ENCODE peak calls at places on chromosomes 4 and X, in four cellular contexts. I is brain microvascular endothelial cell, J is right atrium auricular region, E is ovary. Y is an unnamed sample.

GRCh38 chr4:2651998-2652397 is 104.1 kb downstream of the TNIP2 start:
- DNase-seq in I (no peak), J (no peak), E (no peak), Y (no peak)

GRCh38 chrX:147476008-147476407 is 435.7 kb upstream of the FMR1 start:
- DNase-seq in I (no peak), J (no peak), E (no peak), Y (no peak)

GRCh38 chr4:183411291-183411861 is 33.1 kb upstream of the CDKN2AIP start:
- DNase-seq in I (no peak), J (no peak), E (no peak), Y (no peak)

GRCh38 chrX:71930298-71930697 is 19.7 kb downstream of the NHSL2 start:
- DNase-seq in I (no peak), J (no peak), E (no peak), Y (no peak)

GRCh38 chr4:85243857-85244256 is 231.1 kb upstream of the ARHGAP24 start:
- DNase-seq in I (no peak), J (no peak), E (no peak), Y (no peak)

GRCh38 chrX:2159393-2159792 is 341.4 kb downstream of the DHRSX start:
- DNase-seq in I (no peak), J (no peak), E (no peak), Y (no peak)

GRCh38 chr4:153522800-153523089 is 56.6 kb downstream of the TMEM131L start:
- DNase-seq in I (no peak), J (no peak), E (no peak), Y (no peak)

GRCh38 chrX:36974896-36975295 is 33.3 kb upstream of the FAM47C start:
- DNase-seq in I (no peak), J (no peak), E (no peak), Y (no peak)

GRCh38 chr4:27006646-27007045 is 146.0 kb downstream of the STIM2 start:
- DNase-seq in I (no peak), J (no peak), E (no peak), Y (no peak)

GRCh38 chr4:88802585-88803285 is 105.1 kb upstream of the NAP1L5 start:
- DNase-seq in I (peak), J (no peak), E (no peak), Y (no peak)

GRCh38 chr4:7719354-7720174 is 220.1 kb downstream of the AFAP1 start:
- DNase-seq in I (no peak), J (no peak), E (peak), Y (peak)

GRCh38 chrX:73448379-73448778 is 1.5 kb downstream of the CDX4 start:
- DNase-seq in I (no peak), J (no peak), E (no peak), Y (no peak)

GRCh38 chr4:81135501-81135900 is 79.5 kb downstream of the PRKG2 start:
- DNase-seq in I (no peak), J (no peak), E (no peak), Y (no peak)

GRCh38 chr4:94764069-94764468 is 6.3 kb downstream of the BMPR1B start:
- DNase-seq in I (no peak), J (no peak), E (no peak), Y (no peak)

GRCh38 chrX:56025872-56026571 is 206.1 kb upstream of the KLF8 start:
- DNase-seq in I (no peak), J (no peak), E (no peak), Y (no peak)
- TF ChIP-seq CTCF in I (no peak), J (no peak), E (no peak), Y (no peak)

GRCh38 chrX:136781180-136781797 is 557 bp upstream of the ARHGEF6 start:
- DNase-seq in I (peak), J (no peak), E (no peak), Y (no peak)
- H3K27ac ChIP-seq in I (no peak), J (no peak), E (no peak), Y (peak)

GRCh38 chrX:153688900-153689590 is 1.3 kb downstream of the SLC6A8 start:
- DNase-seq in I (no peak), J (no peak), E (peak), Y (no peak)

GRCh38 chrX:153688071-153688470 is 345 bp downstream of the SLC6A8 start:
- DNase-seq in I (no peak), J (no peak), E (no peak), Y (no peak)

GRCh38 chrX:153688534-153688899 is 791 bp downstream of the SLC6A8 start:
- DNase-seq in I (no peak), J (no peak), E (no peak), Y (no peak)

GRCh38 chrX:153690466-153690865 is 2.7 kb downstream of the SLC6A8 start:
- DNase-seq in I (no peak), J (no peak), E (no peak), Y (no peak)

DNA sequence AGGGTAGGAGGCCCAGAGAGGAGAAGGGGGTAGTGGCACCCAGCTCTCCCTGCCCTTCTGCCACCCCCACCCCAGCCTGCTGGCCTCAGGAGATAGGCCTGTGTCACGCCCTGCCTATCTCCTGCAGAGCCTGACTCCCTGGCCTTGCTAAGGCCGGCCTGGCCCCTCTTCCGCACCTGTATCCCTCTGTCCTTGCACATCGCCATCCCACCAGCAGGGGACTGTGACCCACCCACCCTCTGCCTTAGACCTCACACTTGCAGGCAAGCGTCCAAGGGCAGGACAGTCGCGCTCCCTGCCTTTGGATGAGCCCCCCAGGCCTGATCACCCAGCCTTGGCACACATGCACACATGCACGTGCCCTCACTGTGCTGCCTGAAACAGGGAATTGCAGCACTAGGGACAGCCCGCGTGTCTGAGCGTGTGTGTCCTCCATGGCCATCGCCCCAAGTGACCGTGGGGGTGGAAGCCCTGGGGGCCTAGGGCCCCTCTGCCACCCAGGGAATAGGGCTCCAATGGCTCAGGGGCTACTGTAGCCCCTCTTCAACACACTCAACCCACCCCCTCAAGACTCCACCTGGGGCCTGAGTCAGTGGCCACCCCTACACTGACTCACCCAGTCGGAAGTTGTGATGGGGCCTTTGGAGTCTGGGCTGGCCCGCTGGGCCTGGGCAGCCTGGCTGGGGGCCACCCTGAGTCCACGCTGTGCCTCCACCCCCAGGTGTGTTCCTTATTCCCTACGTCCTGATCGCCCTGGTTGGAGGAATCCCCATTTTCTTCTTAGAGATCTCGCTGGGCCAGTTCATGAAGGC is 2.1 kb downstream of the SLC6A8 start:
- DNase-seq in I (no peak), J (no peak), E (no peak), Y (no peak)
- TF ChIP-seq CTCF in I (peak), J (no peak), E (no peak), Y (no peak)

GRCh38 chr4:75391489-75392166 is 122.6 kb downstream of the RCHY1 start:
- DNase-seq in I (no peak), J (no peak), E (no peak), Y (no peak)
- H3K27ac ChIP-seq in I (no peak), J (no peak), E (no peak), Y (no peak)

Y was measured in lower lobe of right lung.